ENCODE peak calls at places on chromosomes 11 and 22, in nine cellular contexts. R is posterior vena cava; E is NCI-H2029; Y is HepG2; H is stimulated activated CD4-positive, alpha-beta T cell treated with anti-CD3 and anti-CD28 coated beads, Interleukin-15, amount 100 ng/mL, for 24 hours; K is NCI-H460; W is GM19239; S is skeletal muscle cell; C is activated effector memory CD4-positive, alpha-beta T cell treated with anti-CD3 and anti-CD28 coated beads, Interleukin-2, amount 50 U/mL, for 16 hours. B is an unnamed sample.

GRCh38 chr11:83020942-83021779 is 50.5 kb downstream of the RAB30 start:
- DNase-seq in S (no peak), W (no peak), R (no peak), E (no peak), K (no peak), H (no peak), Y (no peak), C (no peak), B (no peak)

GRCh38 chr22:44473166-44473565 is 24.9 kb downstream of the RTL6 start:
- DNase-seq in E (no peak), W (no peak), H (no peak), C (no peak), Y (no peak), S (no peak), R (no peak), K (no peak), B (no peak)

GRCh38 chr11:92269021-92269420 is 44.4 kb downstream of the FAT3 start:
- DNase-seq in S (no peak), E (no peak), Y (peak; percentile 4), K (peak; percentile 18), H (no peak), C (no peak), W (no peak), R (no peak), B (no peak)

GRCh38 chr11:58394195-58394594 is 12.5 kb downstream of the OR5B3 start:
- DNase-seq in K (no peak), S (peak; percentile 34), C (no peak), Y (peak; percentile 62), H (no peak), R (no peak), W (no peak), E (no peak), B (no peak)

GRCh38 chr22:49999901-50000586 is 12.5 kb downstream of the IL17REL start:
- DNase-seq in C (peak; percentile 57), W (no peak), Y (no peak), E (no peak), S (no peak), R (peak; percentile 76), K (no peak), H (no peak), B (no peak)

GRCh38 chr11:107587306-107587979 is 3.5 kb upstream of the ELMOD1 start:
- DNase-seq in R (no peak), C (no peak), E (no peak), Y (no peak), H (no peak), K (no peak), S (no peak), W (no peak), B (no peak)

GRCh38 chr11:102780491-102780918 is at the start of gene MMP10:
- DNase-seq in E (no peak), S (no peak), W (no peak), H (no peak), Y (peak; percentile 21), K (peak; percentile 46), C (no peak), R (no peak), B (no peak)

GRCh38 chr11:22337571-22338464 is at the start of gene SLC17A6:
- DNase-seq in E (no peak), S (peak; percentile 0), C (no peak), R (no peak), Y (peak; percentile 21), K (peak; percentile 16), H (no peak), W (no peak), B (peak; percentile 37)

GRCh38 chr11:104776501-104777170 is 121.6 kb downstream of the CASP12 start:
- DNase-seq in E (no peak), C (no peak), H (no peak), R (no peak), K (no peak), S (no peak), W (no peak), Y (no peak), B (no peak)

GRCh38 chr22:37207981-37208380 is 4.3 kb downstream of the SSTR3 start:
- DNase-seq in Y (no peak), H (no peak), K (no peak), S (no peak), C (peak; percentile 54), E (no peak), W (no peak), R (peak; percentile 9), B (no peak)

GRCh38 chr11:90329043-90329442 is 106.2 kb upstream of the CHORDC1 start:
- DNase-seq in Y (no peak), W (no peak), K (no peak), S (no peak), H (no peak), E (no peak), R (no peak), C (no peak), B (no peak)

GRCh38 chr11:9760180-9760550 is 96.3 kb downstream of the SWAP70 start:
- DNase-seq in R (peak; percentile 97), H (peak; percentile 11), C (no peak), W (no peak), K (no peak), Y (no peak), S (peak; percentile 92), E (no peak), B (no peak)

GRCh38 chr11:22461626-22462025 is 123.4 kb downstream of the SLC17A6 start:
- DNase-seq in Y (no peak), C (no peak), E (no peak), H (no peak), S (no peak), R (no peak), W (no peak), K (no peak), B (no peak)

GRCh38 chr11:127919206-127920000 is 668.0 kb downstream of the ETS1 start:
- DNase-seq in S (peak; percentile 82), Y (no peak), W (no peak), C (no peak), E (no peak), H (peak; percentile 13), R (no peak), K (no peak), B (no peak)

GRCh38 chr22:38448945-38449745 is 5.9 kb downstream of the KCNJ4 start:
- DNase-seq in K (no peak), H (no peak), S (no peak), E (no peak), C (no peak), Y (no peak), R (no peak), W (no peak), B (no peak)

GRCh38 chr22:44880588-44881245 is 128.3 kb downstream of the ARHGAP8 start:
- DNase-seq in K (no peak), H (no peak), Y (no peak), C (peak; percentile 42), S (no peak), W (no peak), E (no peak), R (peak; percentile 78), B (no peak)

GRCh38 chr22:38655532-38656255 is 498 bp downstream of the FAM227A start:
- DNase-seq in H (no peak), Y (no peak), E (no peak), W (no peak), C (no peak), R (no peak), K (no peak), S (no peak), B (peak; percentile 19)

GRCh38 chr22:38250642-38251354 is 22.0 kb downstream of the TMEM184B start:
- DNase-seq in C (no peak), Y (no peak), S (no peak), E (no peak), H (no peak), K (no peak), R (no peak), W (no peak), B (no peak)

GRCh38 chr11:73962097-73962705 is 11.4 kb downstream of the DNAJB13 start:
- DNase-seq in S (no peak), H (no peak), E (no peak), C (no peak), W (no peak), K (no peak), Y (no peak), R (peak; percentile 14), B (no peak)

GRCh38 chr11:10181811-10182210 is 112.2 kb downstream of the SBF2 start:
- DNase-seq in C (no peak), S (peak; percentile 17), E (no peak), H (no peak), Y (peak; percentile 32), R (no peak), K (peak; percentile 5), W (no peak), B (peak; percentile 6)

GRCh38 chr22:32005453-32005852 is 37.6 kb upstream of the SLC5A1 start:
- DNase-seq in C (no peak), S (no peak), E (no peak), W (no peak), K (no peak), H (no peak), R (no peak), Y (no peak), B (no peak)

GRCh38 chr11:43359432-43359818 is 705 bp downstream of the TTC17 start:
- DNase-seq in H (peak; percentile 57), C (no peak), S (no peak), E (no peak), K (no peak), W (peak; percentile 12), Y (peak; percentile 16), R (no peak), B (peak; percentile 39)

GRCh38 chr11:118342503-118343161 is at the start of gene CD3D:
- DNase-seq in K (no peak), H (peak; percentile 78), E (no peak), W (no peak), R (no peak), Y (peak; percentile 20), S (no peak), C (peak; percentile 89), B (no peak)

GRCh38 chr11:1487851-1488574 is 1.4 kb upstream of the MOB2 start:
- DNase-seq in Y (no peak), H (no peak), K (no peak), C (no peak), E (no peak), W (no peak), S (no peak), R (peak; percentile 80), B (no peak)

GRCh38 chr11:18669211-18669593 is 29.4 kb upstream of the TMEM86A start:
- DNase-seq in E (no peak), C (peak; percentile 66), W (no peak), H (peak; percentile 36), S (no peak), R (no peak), K (no peak), Y (no peak), B (no peak)

GRCh38 chr11:77747381-77747969 is 73.0 kb downstream of the RSF1 start:
- DNase-seq in H (no peak), E (no peak), W (no peak), Y (no peak), S (no peak), K (no peak), C (no peak), R (no peak), B (no peak)

GRCh38 chr11:121578216-121579063 is 125.7 kb upstream of the SORL1-AS1 start:
- DNase-seq in Y (no peak), K (no peak), H (no peak), S (peak; percentile 29), R (no peak), W (no peak), C (no peak), E (no peak), B (no peak)

GRCh38 chr11:129528296-129528695 is 152.6 kb downstream of the BARX2 start:
- DNase-seq in E (peak; percentile 21), W (no peak), S (no peak), C (no peak), K (no peak), Y (no peak), R (no peak), H (no peak), B (no peak)

GRCh38 chr11:45815747-45816146 is 10.8 kb downstream of the SLC35C1 start:
- DNase-seq in W (no peak), Y (no peak), E (no peak), H (no peak), S (no peak), K (no peak), R (no peak), C (no peak), B (no peak)

GRCh38 chr11:60887531-60887930 is 18.9 kb downstream of the PRPF19 start:
- DNase-seq in S (no peak), R (no peak), Y (peak; percentile 66), K (peak; percentile 6), E (peak; percentile 74), W (no peak), C (peak; percentile 67), H (peak; percentile 34), B (peak; percentile 38)

GRCh38 chr11:72236083-72236697 is 7.8 kb downstream of the PHOX2A start:
- DNase-seq in S (no peak), C (peak; percentile 27), K (no peak), R (no peak), Y (no peak), W (no peak), E (no peak), H (no peak), B (no peak)